ENCODE peak calls at places on chromosome 17, in eight cellular contexts. A, R, M, Z, G, W, O and S are unnamed samples.

GRCh38 chr17:75130632-75131277 is 787 bp downstream of the NT5C start:
- DNase-seq in G (peak), A (peak), M (peak), W (peak), O (peak), R (peak), Z (peak), S (peak)

GRCh38 chr17:4719684-4720221 is 9.3 kb downstream of the ARRB2 start:
- DNase-seq in W (no peak), A (peak), M (no peak), Z (no peak), G (no peak), R (no peak), O (peak), S (no peak)

GRCh38 chr17:41695134-41695661 is 6.5 kb downstream of the EIF1 start:
- DNase-seq in G (no peak), A (no peak), O (no peak), M (no peak), R (no peak), Z (no peak), W (no peak), S (no peak)

GRCh38 chr17:63478814-63479494 is 2.1 kb downstream of the ACE start:
- DNase-seq in Z (peak), W (peak), G (peak), M (peak), O (peak), R (peak), A (peak), S (peak)

GRCh38 chr17:73307130-73307529 is 4.7 kb downstream of the CDC42EP4 start:
- DNase-seq in G (no peak), R (no peak), Z (peak), W (no peak), O (peak), A (peak), M (no peak), S (no peak)

GRCh38 chr17:20127660-20128413 is 118.7 kb downstream of the SPECC1 start:
- DNase-seq in R (no peak), O (no peak), W (no peak), M (no peak), G (peak), A (no peak), Z (no peak), S (no peak)

GRCh38 chr17:34261568-34261967 is 6.5 kb downstream of the CCL2 start:
- DNase-seq in G (no peak), O (no peak), R (no peak), M (no peak), Z (no peak), A (no peak), W (no peak), S (no peak)

GRCh38 chr17:7561589-7562207 is at the start of gene SENP3:
- DNase-seq in G (peak), M (peak), R (peak), W (peak), O (peak), Z (peak), A (peak), S (peak)

GRCh38 chr17:72575542-72576233 is 454.9 kb downstream of the SOX9 start:
- DNase-seq in R (peak), A (no peak), W (no peak), M (no peak), O (no peak), G (no peak), Z (no peak), S (no peak)

GRCh38 chr17:53193044-53193443 is 629.7 kb upstream of the KIF2B start:
- DNase-seq in G (no peak), O (no peak), M (no peak), Z (no peak), A (no peak), R (no peak), W (no peak), S (no peak)

GRCh38 chr17:42553161-42553818 is 567 bp downstream of the HSD17B1 start:
- DNase-seq in M (no peak), O (no peak), Z (no peak), G (peak), W (no peak), A (no peak), R (no peak), S (no peak)

GRCh38 chr17:64008830-64009229 is 10.7 kb downstream of the PRR29 start:
- DNase-seq in W (no peak), O (no peak), G (no peak), A (peak), R (no peak), M (no peak), Z (no peak), S (no peak)

DNA sequence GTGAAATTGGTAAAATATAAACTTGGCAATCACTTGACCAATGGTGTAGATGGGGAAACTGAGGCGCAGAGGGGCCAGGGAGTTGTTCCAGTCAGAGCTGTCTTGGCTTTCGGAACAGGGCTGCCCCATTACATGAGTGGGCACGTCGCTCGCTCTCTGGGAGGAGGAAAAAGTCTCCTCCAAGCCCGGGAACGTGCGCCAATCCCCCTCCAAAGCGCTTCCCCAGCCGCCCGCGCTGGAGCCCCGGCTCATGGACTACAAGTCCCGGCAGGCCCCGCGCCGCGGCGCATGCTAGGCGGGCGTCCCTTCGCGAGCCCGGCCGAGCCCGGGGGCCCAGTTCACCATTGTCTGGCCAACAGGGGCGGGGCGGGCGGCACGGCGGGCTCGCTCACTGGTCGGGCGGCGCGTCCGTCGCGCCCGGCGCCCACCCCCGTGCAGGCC is 294 bp upstream of the LLGL1 start:
- DNase-seq in O (peak), Z (peak), G (peak), R (peak), M (peak), A (peak), W (peak), S (peak)
- H3K4me3 ChIP-seq in O (peak), Z (peak), G (peak), R (peak), M (peak), A (peak), W (no peak), S (no peak)

GRCh38 chr17:78125138-78125913 is 3.2 kb downstream of the TMC6 start:
- DNase-seq in A (no peak), O (no peak), Z (no peak), M (peak), R (no peak), G (no peak), W (no peak), S (no peak)
- H3K4me3 ChIP-seq in A (no peak), O (no peak), Z (no peak), M (peak), R (no peak), G (no peak), W (no peak), S (peak)

GRCh38 chr17:80426671-80427326 is 11.8 kb downstream of the ENDOV start:
- DNase-seq in M (peak), O (peak), R (no peak), A (peak), G (peak), W (peak), Z (peak), S (peak)
- H3K4me3 ChIP-seq in M (no peak), O (no peak), R (no peak), A (no peak), G (no peak), W (no peak), Z (no peak), S (no peak)

GRCh38 chr17:15377200-15377599 is 35.8 kb upstream of the TEKT3 start:
- DNase-seq in O (no peak), A (no peak), W (no peak), R (no peak), M (no peak), G (peak), Z (no peak), S (no peak)
- H3K4me3 ChIP-seq in O (no peak), A (no peak), W (no peak), R (no peak), M (no peak), G (no peak), Z (no peak), S (no peak)